ENCODE peak calls at places on chromosome 9, in seven cellular contexts. G is iPS-NIHi11; O is fibroblast of pulmonary artery; B is NCI-H1092 treated with DMSO at 0.1 percent for 48 hours; R is anterior cingulate cortex; U is activated CD8-positive, alpha-beta T cell treated with anti-CD3 and anti-CD28 coated beads for 36 hours; D is stimulated activated naive CD4-positive, alpha-beta T cell treated with Interleukin-2 at 50 U/mL for 16 hours. P is an unnamed sample.

GRCh38 chr9:93117924-93118862 is 15.9 kb downstream of the NINJ1 start:
- DNase-seq in U (peak), B (no peak), O (no peak), G (no peak), R (no peak), D (no peak), P (no peak)

GRCh38 chr9:126558051-126558665 is 55.6 kb upstream of the LMX1B start:
- DNase-seq in O (peak), D (peak), R (peak), G (peak), U (peak), B (peak), P (peak)

GRCh38 chr9:112249277-112249676 is 74.2 kb upstream of the SUSD1 start:
- DNase-seq in D (no peak), U (no peak), G (no peak), R (no peak), B (no peak), O (peak), P (no peak)

GRCh38 chr9:126327016-126327749 is 554 bp downstream of the MVB12B start:
- DNase-seq in D (no peak), O (no peak), B (peak), U (peak), R (no peak), G (peak), P (peak)

GRCh38 chr9:21077842-21078241 is at the start of gene IFNB1:
- DNase-seq in B (no peak), D (no peak), G (no peak), R (no peak), U (no peak), O (no peak), P (no peak)

GRCh38 chr9:89864731-89865130 is 259.9 kb downstream of the GADD45G start:
- DNase-seq in B (no peak), U (no peak), D (no peak), G (no peak), O (no peak), R (no peak), P (no peak)

GRCh38 chr9:27462846-27463245 is 61.2 kb upstream of the IFNK start:
- DNase-seq in B (no peak), O (no peak), U (no peak), D (no peak), G (no peak), R (no peak), P (no peak)

GRCh38 chr9:2497666-2498400 is 123.8 kb upstream of the VLDLR start:
- DNase-seq in R (no peak), G (no peak), U (no peak), D (no peak), B (no peak), O (no peak), P (no peak)

GRCh38 chr9:89961616-89962341 is 357.0 kb downstream of the GADD45G start:
- DNase-seq in B (no peak), G (no peak), U (peak), D (no peak), R (no peak), O (no peak), P (no peak)

GRCh38 chr9:38074441-38074943 is 5.5 kb upstream of the SHB start:
- DNase-seq in R (no peak), U (no peak), D (no peak), B (no peak), G (no peak), O (peak), P (no peak)

GRCh38 chr9:36142510-36143161 is 6.1 kb downstream of the GLIPR2 start:
- DNase-seq in U (no peak), R (no peak), D (no peak), B (no peak), G (no peak), O (no peak), P (no peak)

GRCh38 chr9:98992885-98993569 is 49.3 kb downstream of the COL15A1 start:
- DNase-seq in D (no peak), R (no peak), G (no peak), O (no peak), U (no peak), B (no peak), P (no peak)

GRCh38 chr9:94772654-94773303 is 46.3 kb downstream of the AOPEP start:
- DNase-seq in G (no peak), R (peak), D (no peak), O (no peak), U (no peak), B (peak), P (peak)

GRCh38 chr9:80504525-80505235 is 932.9 kb downstream of the TLE4 start:
- DNase-seq in D (no peak), G (no peak), R (no peak), U (no peak), O (no peak), B (no peak), P (no peak)

GRCh38 chr9:83313771-83314170 is 224.4 kb downstream of the FRMD3 start:
- DNase-seq in G (no peak), R (no peak), O (no peak), D (no peak), B (peak), U (no peak), P (peak)

GRCh38 chr9:17319822-17320221 is 185.0 kb downstream of the CNTLN start:
- DNase-seq in R (no peak), D (no peak), O (no peak), U (no peak), B (no peak), G (no peak), P (no peak)

GRCh38 chr9:94934816-94935328 is 208.4 kb downstream of the AOPEP start:
- DNase-seq in B (no peak), U (no peak), G (no peak), R (no peak), D (no peak), O (no peak), P (no peak)

GRCh38 chr9:122382901-122383850 is 12.4 kb downstream of the PTGS1 start:
- DNase-seq in B (no peak), U (no peak), G (no peak), D (no peak), R (no peak), O (peak), P (no peak)

GRCh38 chr9:93460689-93461413 is 7.5 kb upstream of the FAM120AOS start:
- DNase-seq in R (no peak), B (no peak), O (no peak), U (no peak), D (no peak), G (no peak), P (no peak)